ENCODE peak calls at places on chromosomes 1 and 21, in four cellular contexts. H is pancreas, D is spleen, K is Panc1. Z is an unnamed sample.

GRCh38 chr1:101506541-101507164 is 269.8 kb downstream of the S1PR1 start:
- DNase-seq in H (no peak), D (no peak), K (peak; percentile 8), Z (peak; percentile 2)

GRCh38 chr1:13708380-13709010 is 8.5 kb downstream of the PRDM2 start:
- DNase-seq in H (no peak), D (no peak), K (no peak), Z (no peak)

GRCh38 chr1:88422037-88422436 is 262.0 kb upstream of the PKN2 start:
- DNase-seq in H (no peak), D (no peak), K (no peak), Z (no peak)

GRCh38 chr1:67020304-67020703 is 33.6 kb downstream of the SLC35D1 start:
- DNase-seq in H (no peak), D (no peak), K (no peak), Z (no peak)

GRCh38 chr1:229863651-229864545 is 203.1 kb upstream of the GALNT2 start:
- DNase-seq in H (no peak), D (no peak), K (no peak), Z (no peak)

GRCh38 chr1:33296082-33296458 is 24.8 kb downstream of the A3GALT2 start:
- DNase-seq in H (no peak), D (peak; percentile 72), K (no peak), Z (no peak)

GRCh38 chr1:184622136-184622823 is 132.4 kb downstream of the EDEM3 start:
- DNase-seq in H (no peak), D (no peak), K (no peak), Z (peak; percentile 84)

GRCh38 chr1:159929155-159930051 is 4.1 kb upstream of the TAGLN2 start:
- DNase-seq in H (peak; percentile 94), D (peak; percentile 83), K (no peak), Z (no peak)

GRCh38 chr1:235720544-235720943 is 71.0 kb upstream of the GNG4 start:
- DNase-seq in H (no peak), D (no peak), K (no peak), Z (no peak)

GRCh38 chr21:28810826-28811524 is 181.7 kb downstream of the LTN1 start:
- DNase-seq in H (no peak), D (no peak), K (no peak), Z (no peak)

GRCh38 chr1:21764615-21765423 is 18.1 kb downstream of the USP48 start:
- DNase-seq in H (peak; percentile 77), D (no peak), K (no peak), Z (peak; percentile 85)

GRCh38 chr1:202145325-202146140 is 996 bp upstream of the ARL8A start:
- DNase-seq in H (no peak), D (no peak), K (no peak), Z (no peak)

GRCh38 chr1:218521414-218522169 is 176.5 kb downstream of the TGFB2 start:
- DNase-seq in H (no peak), D (no peak), K (no peak), Z (no peak)

GRCh38 chr1:57329001-57329400 is 94.9 kb downstream of the DAB1 start:
- DNase-seq in H (no peak), D (no peak), K (no peak), Z (no peak)

GRCh38 chr1:156421939-156422601 is 53.1 kb downstream of the RHBG start:
- DNase-seq in H (no peak), D (no peak), K (no peak), Z (no peak)

GRCh38 chr1:225137981-225138380 is 208.5 kb downstream of the DNAH14 start:
- DNase-seq in H (no peak), D (no peak), K (no peak), Z (no peak)

GRCh38 chr1:100448371-100448770 is 89.6 kb upstream of the GPR88 start:
- DNase-seq in H (peak; percentile 37), D (no peak), K (peak; percentile 12), Z (no peak)

GRCh38 chr1:29303201-29304024 is 67.1 kb downstream of the PTPRU start:
- DNase-seq in H (no peak), D (peak; percentile 65), K (no peak), Z (no peak)

GRCh38 chr1:90925928-90926869 is 95.6 kb downstream of the ZNF644 start:
- DNase-seq in H (no peak), D (no peak), K (peak; percentile 2), Z (peak; percentile 19)

GRCh38 chr1:109930252-109930993 is 19.8 kb downstream of the CSF1 start:
- DNase-seq in H (no peak), D (peak; percentile 13), K (no peak), Z (no peak)

GRCh38 chr1:15622707-15623373 is 5.6 kb downstream of the DDI2 start:
- DNase-seq in H (no peak), D (no peak), K (no peak), Z (no peak)

GRCh38 chr1:15620890-15621682 is 3.8 kb downstream of the DDI2 start:
- DNase-seq in H (no peak), D (no peak), K (no peak), Z (no peak)

GRCh38 chr1:15620155-15620545 is 2.9 kb downstream of the DDI2 start:
- DNase-seq in H (no peak), D (no peak), K (no peak), Z (no peak)

GRCh38 chr1:15623435-15623834 is 6.2 kb downstream of the DDI2 start:
- DNase-seq in H (no peak), D (no peak), K (no peak), Z (no peak)

GRCh38 chr1:15621975-15622374 is 4.7 kb downstream of the DDI2 start:
- DNase-seq in H (no peak), D (no peak), K (no peak), Z (no peak)
- TF ChIP-seq CTCF in H (no peak), D (no peak), K (no peak), Z (no peak)

DNA sequence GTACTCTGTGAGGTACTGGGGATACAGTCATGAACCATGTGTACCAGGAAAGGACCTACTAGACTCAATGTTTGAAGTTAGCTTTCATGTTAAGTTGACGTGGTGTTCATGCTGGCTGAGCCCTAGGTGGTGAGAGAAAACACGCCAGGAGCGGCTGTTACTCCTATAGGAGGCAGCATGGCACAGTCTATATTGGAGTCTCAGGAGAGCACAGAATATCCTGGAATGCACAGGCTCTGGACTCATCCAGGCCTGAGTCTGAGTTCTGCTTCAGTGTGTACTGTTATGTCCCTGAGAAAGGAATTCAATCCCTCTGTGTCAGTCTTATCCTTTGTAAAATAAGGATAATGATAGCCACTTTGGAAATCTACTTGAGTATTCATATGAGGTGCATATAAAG is 41.2 kb downstream of the DPT start:
- DNase-seq in H (no peak), D (no peak), K (no peak), Z (no peak)
- TF ChIP-seq CTCF in H (no peak), D (no peak), K (peak; percentile 29), Z (no peak)

DNA sequence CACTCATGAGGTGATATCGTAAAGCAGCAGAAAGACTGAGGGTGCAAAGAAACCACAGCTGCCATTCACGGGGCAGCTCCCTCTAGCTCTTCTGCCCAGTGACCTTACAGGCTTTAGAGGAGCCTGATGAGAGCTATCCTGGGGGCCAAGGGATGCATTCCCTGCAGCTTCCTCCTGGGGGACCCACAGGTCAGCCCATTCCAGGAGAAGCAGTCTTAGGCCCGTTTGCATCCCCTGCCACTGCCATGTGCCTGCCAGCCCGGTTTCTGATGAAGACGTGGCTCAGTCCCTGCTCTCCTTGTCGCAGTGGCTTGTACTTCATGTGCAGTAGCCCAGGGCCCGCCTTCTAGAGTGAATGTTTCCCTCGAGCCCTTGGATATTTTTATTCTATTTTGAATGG is 22.8 kb downstream of the ATP5PO start:
- DNase-seq in H (no peak), D (no peak), K (no peak), Z (no peak)
- TF ChIP-seq CTCF in H (no peak), D (no peak), K (no peak), Z (no peak)

GRCh38 chr1:206761369-206761768 is 9.2 kb upstream of the IL19 start:
- DNase-seq in H (no peak), D (no peak), K (no peak), Z (no peak)
- TF ChIP-seq CTCF in H (no peak), D (no peak), K (no peak), Z (peak; percentile 17)

GRCh38 chr1:192311281-192311680 is 5.5 kb upstream of the RGS21 start:
- DNase-seq in H (no peak), D (no peak), K (peak; percentile 12), Z (no peak)
- TF ChIP-seq CTCF in H (no peak), D (no peak), K (peak; percentile 33), Z (peak; percentile 15)

GRCh38 chr1:163820190-163820589 is 498.4 kb downstream of the NUF2 start:
- DNase-seq in H (no peak), D (no peak), K (no peak), Z (no peak)

GRCh38 chr1:163824006-163824405 is 502.3 kb downstream of the NUF2 start:
- DNase-seq in H (no peak), D (no peak), K (no peak), Z (peak; percentile 83)

GRCh38 chr1:163821679-163822078 is 499.9 kb downstream of the NUF2 start:
- DNase-seq in H (no peak), D (no peak), K (no peak), Z (no peak)

GRCh38 chr1:163822933-163823511 is 501.3 kb downstream of the NUF2 start:
- DNase-seq in H (no peak), D (no peak), K (no peak), Z (no peak)

DNA sequence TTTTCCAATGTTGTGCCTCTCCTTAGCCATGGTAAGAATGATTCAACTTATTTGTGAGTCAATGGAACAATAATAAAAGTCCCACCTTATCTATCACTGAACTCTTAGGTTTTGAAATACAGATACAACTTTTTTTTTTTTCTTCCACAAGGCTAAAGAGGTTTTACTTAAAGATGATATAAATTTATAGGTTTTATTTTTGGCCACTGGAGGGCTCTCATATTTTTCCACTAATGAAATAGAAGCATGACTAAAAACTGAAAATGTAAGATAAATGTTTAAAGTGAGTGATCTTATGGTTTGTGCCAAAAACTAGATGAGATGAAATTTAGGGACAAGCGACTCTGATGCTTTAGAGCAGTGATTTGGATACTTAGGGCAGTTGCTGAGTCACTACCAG is 499.0 kb downstream of the NUF2 start:
- DNase-seq in H (no peak), D (no peak), K (no peak), Z (no peak)
- TF ChIP-seq CTCF in H (no peak), D (no peak), K (no peak), Z (peak; percentile 26)

GRCh38 chr1:221891708-221892107 is 149.8 kb upstream of the DUSP10 start:
- DNase-seq in H (no peak), D (no peak), K (no peak), Z (no peak)
- TF ChIP-seq CTCF in H (no peak), D (no peak), K (no peak), Z (no peak)

Z was measured in AG09319.